ENCODE peak calls at places on chromosome 11, in six cellular contexts. R is lower lobe of right lung, E is choroid plexus epithelial cell, D is cardiac fibroblast, L is pancreas, V is HCT116. G is an unnamed sample.

GRCh38 chr11:31958086-31958735 is 132.7 kb upstream of the RCN1 start:
- DNase-seq in R (peak), E (peak), D (peak), L (peak), V (peak), G (peak)

GRCh38 chr11:65569164-65569972 is 909 bp upstream of the ZNRD2 start:
- DNase-seq in R (no peak), E (no peak), D (no peak), L (no peak), V (no peak), G (peak)

GRCh38 chr11:67412495-67413179 is 2.8 kb upstream of the CARNS1 start:
- DNase-seq in R (no peak), E (no peak), D (no peak), L (no peak), V (no peak), G (no peak)

GRCh38 chr11:129023968-129024676 is 81.5 kb upstream of the TP53AIP1 start:
- DNase-seq in R (peak), E (peak), D (no peak), L (peak), V (peak), G (no peak)

GRCh38 chr11:5042091-5042490 is 4.2 kb upstream of the OR52J3 start:
- DNase-seq in R (no peak), E (peak), D (peak), L (no peak), V (no peak), G (no peak)

GRCh38 chr11:118532852-118533768 is 2.1 kb downstream of the TMEM25 start:
- DNase-seq in R (no peak), E (no peak), D (no peak), L (no peak), V (no peak), G (no peak)

GRCh38 chr11:100403817-100404216 is 283.3 kb upstream of the ARHGAP42 start:
- DNase-seq in R (no peak), E (peak), D (peak), L (no peak), V (no peak), G (no peak)

GRCh38 chr11:117424781-117425180 is 97.1 kb downstream of the CEP164 start:
- DNase-seq in R (no peak), E (peak), D (peak), L (no peak), V (no peak), G (no peak)

GRCh38 chr11:20303451-20303965 is 60.0 kb upstream of the HTATIP2 start:
- DNase-seq in R (no peak), E (no peak), D (no peak), L (no peak), V (no peak), G (no peak)

GRCh38 chr11:32987851-32988250 is 27.8 kb upstream of the DEPDC7 start:
- DNase-seq in R (no peak), E (no peak), D (no peak), L (no peak), V (no peak), G (no peak)

GRCh38 chr11:105151936-105152554 is 12.5 kb upstream of the CARD18 start:
- DNase-seq in R (no peak), E (peak), D (peak), L (no peak), V (no peak), G (no peak)

GRCh38 chr11:22670803-22671202 is 4.4 kb downstream of the GAS2 start:
- DNase-seq in R (no peak), E (peak), D (peak), L (no peak), V (no peak), G (no peak)

GRCh38 chr11:21446939-21447590 is 745.8 kb upstream of the ANO5 start:
- DNase-seq in R (no peak), E (no peak), D (no peak), L (no peak), V (no peak), G (no peak)

GRCh38 chr11:62708423-62709261 is 1.2 kb downstream of the GNG3 start:
- DNase-seq in R (no peak), E (no peak), D (no peak), L (peak), V (no peak), G (no peak)

GRCh38 chr11:73963861-73964260 is 13.0 kb downstream of the DNAJB13 start:
- DNase-seq in R (no peak), E (no peak), D (no peak), L (no peak), V (no peak), G (no peak)
- H3K4me3 ChIP-seq in R (no peak), E (no peak), D (no peak), L (no peak), V (no peak), G (no peak)

GRCh38 chr11:10908215-10908990 is 50.5 kb upstream of the ZBED5 start:
- DNase-seq in R (no peak), E (peak), D (peak), L (peak), V (no peak), G (no peak)

GRCh38 chr11:10913075-10913474 is 55.2 kb upstream of the ZBED5 start:
- DNase-seq in R (no peak), E (no peak), D (no peak), L (no peak), V (no peak), G (no peak)

GRCh38 chr11:10906521-10906920 is 48.7 kb upstream of the ZBED5 start:
- DNase-seq in R (no peak), E (peak), D (peak), L (no peak), V (no peak), G (no peak)

GRCh38 chr11:10911907-10912306 is 54.1 kb upstream of the ZBED5 start:
- DNase-seq in R (no peak), E (no peak), D (peak), L (no peak), V (no peak), G (no peak)

DNA sequence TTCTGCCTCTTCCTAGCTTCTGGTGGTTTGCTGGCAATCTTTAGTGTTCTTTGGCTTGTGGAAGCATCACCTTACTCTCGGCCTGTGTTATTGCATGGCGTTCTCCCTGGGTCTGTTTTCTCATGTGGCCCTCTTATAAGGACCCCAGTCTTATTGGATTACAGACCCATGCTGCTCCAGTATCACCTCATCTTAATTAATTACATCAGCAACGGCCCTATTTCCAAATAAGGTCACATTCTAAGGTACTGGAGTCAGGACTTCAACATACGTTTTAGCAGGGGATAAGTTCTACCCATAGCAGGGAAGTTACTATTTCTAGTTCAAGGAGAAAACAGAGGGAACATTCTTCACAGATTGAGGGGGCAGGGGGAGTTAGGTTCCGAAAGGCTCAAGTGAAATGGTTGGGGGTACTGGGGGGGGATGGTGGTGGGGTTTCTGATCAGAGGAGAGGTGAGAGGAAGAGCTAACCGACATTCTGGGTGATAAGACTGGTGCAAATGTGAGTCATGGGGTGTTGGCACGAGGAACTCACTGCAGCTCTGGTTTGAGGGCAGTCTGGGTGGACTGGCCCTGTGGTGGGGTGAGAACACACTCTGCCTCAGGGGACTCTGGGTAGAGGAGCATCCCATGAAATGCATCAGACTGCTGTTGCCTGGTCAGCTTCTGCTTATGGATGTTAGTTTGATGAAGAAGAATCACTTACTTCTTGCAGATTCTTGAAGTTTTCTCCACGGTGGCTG is 51.5 kb upstream of the ZBED5 start:
- DNase-seq in R (no peak), E (peak), D (peak), L (no peak), V (no peak), G (no peak)
- H3K4me3 ChIP-seq in R (no peak), E (no peak), D (no peak), L (peak), V (no peak), G (no peak)

GRCh38 chr11:122175316-122175715 is 59.3 kb upstream of the BLID start:
- DNase-seq in R (no peak), E (no peak), D (peak), L (no peak), V (no peak), G (no peak)

GRCh38 chr11:122172352-122173073 is 56.5 kb upstream of the BLID start:
- DNase-seq in R (no peak), E (peak), D (no peak), L (no peak), V (no peak), G (no peak)

GRCh38 chr11:122173587-122173986 is 57.6 kb upstream of the BLID start:
- DNase-seq in R (no peak), E (peak), D (peak), L (no peak), V (no peak), G (no peak)

GRCh38 chr11:122170815-122171475 is 54.9 kb upstream of the BLID start:
- DNase-seq in R (no peak), E (peak), D (peak), L (no peak), V (peak), G (no peak)

DNA sequence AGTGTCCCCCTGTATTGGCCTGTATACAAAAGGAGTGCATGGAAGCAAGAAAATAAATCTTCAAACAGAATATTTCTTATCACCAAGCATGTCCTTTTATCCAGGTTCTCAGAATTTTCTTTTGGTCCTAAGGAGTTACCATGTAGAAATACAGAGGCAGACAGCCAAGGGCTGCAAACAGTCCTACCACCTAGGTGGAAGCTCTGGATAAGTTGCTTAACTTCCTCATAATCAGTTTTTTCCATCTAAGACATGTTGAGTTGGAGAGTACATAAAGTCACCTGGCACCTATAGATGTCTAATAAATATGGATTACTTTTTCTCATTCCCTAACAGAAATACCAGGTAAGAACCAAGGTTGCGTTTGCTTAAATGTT is 57.0 kb upstream of the BLID start:
- DNase-seq in R (no peak), E (no peak), D (no peak), L (no peak), V (no peak), G (no peak)
- H3K4me3 ChIP-seq in R (no peak), E (no peak), D (no peak), L (no peak), V (no peak), G (no peak)

DNA sequence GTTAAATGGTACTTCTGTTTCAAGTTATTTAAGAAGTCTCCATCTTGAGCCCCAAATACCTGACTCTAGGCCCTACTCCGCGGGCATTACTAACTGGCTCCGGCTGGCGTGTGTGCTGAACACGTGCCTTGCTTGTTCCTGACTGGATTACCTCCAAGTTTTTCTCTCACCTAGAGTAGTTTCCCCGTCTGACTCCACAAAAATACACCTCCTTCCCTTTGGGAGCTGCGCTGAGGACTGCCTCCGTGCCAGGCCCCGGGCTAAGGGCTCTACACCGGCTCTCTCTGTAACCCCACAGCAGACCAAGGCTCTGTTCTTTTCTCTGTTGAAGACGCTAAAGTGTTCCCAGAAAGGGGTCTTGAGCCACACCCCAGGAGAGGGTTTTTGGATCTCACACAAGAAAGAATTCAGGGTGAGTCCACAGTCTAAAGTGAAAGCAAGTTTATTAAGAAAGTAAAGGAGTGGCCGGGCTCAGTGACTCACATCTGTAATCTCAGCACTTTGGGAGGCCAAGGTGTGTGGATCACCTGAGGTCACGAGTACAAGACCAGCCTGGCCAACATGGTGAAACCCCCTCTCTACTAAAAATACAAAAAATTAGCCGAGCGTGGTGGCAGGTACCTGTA is 61.8 kb downstream of the ANO1 start:
- DNase-seq in R (no peak), E (no peak), D (no peak), L (no peak), V (no peak), G (no peak)
- H3K4me3 ChIP-seq in R (no peak), E (no peak), D (no peak), L (no peak), V (peak), G (no peak)

GRCh38 chr11:7020183-7020917 is at the start of the genes NLRP14 and ZNF214:
- DNase-seq in R (peak), E (peak), D (peak), L (peak), V (peak), G (peak)
- H3K4me3 ChIP-seq in R (peak), E (peak), D (peak), L (peak), V (peak), G (peak)

DNA sequence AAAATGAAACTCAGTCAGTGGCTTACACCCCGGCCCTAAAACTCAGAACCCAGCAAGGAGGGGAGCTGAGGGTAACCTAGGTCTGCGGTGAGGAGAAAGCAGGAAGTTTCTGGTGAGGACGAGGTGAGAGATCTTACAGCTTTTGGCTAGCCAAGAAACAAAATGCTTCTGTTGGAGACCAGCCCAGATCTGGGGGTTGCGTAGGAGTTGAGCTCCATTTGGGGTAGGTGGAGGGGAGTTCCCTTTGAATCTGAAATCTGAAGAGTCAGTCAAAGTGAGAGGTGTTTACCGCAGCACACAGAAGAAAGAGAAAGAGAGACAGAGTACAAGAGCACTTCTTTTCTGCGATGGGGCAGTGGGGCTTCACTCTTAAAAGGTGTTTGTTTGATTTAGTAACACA is 29.6 kb downstream of the EHF start:
- DNase-seq in R (no peak), E (peak), D (peak), L (no peak), V (no peak), G (no peak)
- H3K4me3 ChIP-seq in R (no peak), E (no peak), D (no peak), L (no peak), V (no peak), G (no peak)

GRCh38 chr11:18617688-18618340 is 16.3 kb downstream of the SPTY2D1 start:
- DNase-seq in R (no peak), E (peak), D (peak), L (no peak), V (no peak), G (no peak)
- H3K4me3 ChIP-seq in R (no peak), E (no peak), D (no peak), L (no peak), V (no peak), G (no peak)